ENCODE peak calls at places on chromosomes 12 and 14, in eight cellular contexts. B is T-helper 9 cell; J is LHCN-M2; A is activated CD4-positive, alpha-beta T cell treated with anti-CD3 and anti-CD28 coated beads, Interleukin-2, amount 50 U/mL, for 24 hours; I is activated effector memory CD4-positive, alpha-beta T cell treated with Interleukin-2 at 50 U/mL for 16 hours; G is right cardiac atrium; L is nephron progenitor cell; H is NCI-H1417. S is an unnamed sample.

GRCh38 chr12:104164635-104165034 is 26.6 kb upstream of the NFYB start:
- DNase-seq in B (no peak), J (no peak), A (no peak), I (no peak), G (peak; percentile 68), L (no peak), H (no peak), S (no peak)

GRCh38 chr14:21498540-21499526 is 12.3 kb downstream of the METTL3 start:
- DNase-seq in B (no peak), J (peak; percentile 55), A (no peak), I (no peak), G (no peak), L (peak; percentile 16), H (peak; percentile 48), S (no peak)

GRCh38 chr12:57216931-57217871 is 607 bp downstream of the NXPH4 start:
- DNase-seq in B (peak; percentile 23), J (no peak), A (no peak), I (no peak), G (no peak), L (no peak), H (peak; percentile 64), S (peak; percentile 69)

GRCh38 chr12:57213068-57213715 is 3.4 kb upstream of the NXPH4 start:
- DNase-seq in B (peak; percentile 83), J (peak; percentile 82), A (peak; percentile 76), I (peak; percentile 69), G (peak; percentile 95), L (peak; percentile 91), H (peak; percentile 81), S (peak; percentile 84)

GRCh38 chr12:6384499-6385436 is 806 bp downstream of the LTBR start:
- DNase-seq in B (no peak), J (no peak), A (no peak), I (no peak), G (peak; percentile 69), L (no peak), H (no peak), S (no peak)

GRCh38 chr14:59422069-59422881 is 42.9 kb downstream of the GPR135 start:
- DNase-seq in B (no peak), J (peak; percentile 87), A (no peak), I (no peak), G (no peak), L (no peak), H (no peak), S (no peak)

GRCh38 chr12:126069549-126070165 is 1004.4 kb downstream of the AACS start:
- DNase-seq in B (peak; percentile 15), J (peak; percentile 75), A (no peak), I (no peak), G (no peak), L (peak; percentile 66), H (peak; percentile 26), S (peak; percentile 11)

GRCh38 chr12:3242199-3242863 is 165.2 kb downstream of the TSPAN9 start:
- DNase-seq in B (no peak), J (peak; percentile 10), A (no peak), I (no peak), G (peak; percentile 78), L (no peak), H (peak; percentile 43), S (no peak)

GRCh38 chr14:61140872-61141271 is 140.3 kb downstream of the TMEM30B start:
- DNase-seq in B (no peak), J (peak; percentile 84), A (no peak), I (no peak), G (no peak), L (no peak), H (no peak), S (no peak)

GRCh38 chr12:108717243-108717642 is 14.1 kb downstream of the CORO1C start:
- DNase-seq in B (no peak), J (no peak), A (no peak), I (no peak), G (no peak), L (no peak), H (no peak), S (no peak)

GRCh38 chr14:59576332-59577294 is at the start of gene CCDC175:
- DNase-seq in B (peak; percentile 78), J (peak; percentile 63), A (peak; percentile 44), I (peak; percentile 58), G (peak; percentile 97), L (peak; percentile 97), H (no peak), S (peak; percentile 50)

GRCh38 chr14:22262881-22263280 is 326.1 kb downstream of the DAD1 start:
- DNase-seq in B (no peak), J (no peak), A (no peak), I (no peak), G (no peak), L (no peak), H (no peak), S (no peak)

GRCh38 chr12:21893924-21894323 is 47.3 kb downstream of the ABCC9 start:
- DNase-seq in B (no peak), J (no peak), A (no peak), I (no peak), G (no peak), L (no peak), H (no peak), S (no peak)

GRCh38 chr12:11756022-11756421 is 106.5 kb downstream of the ETV6 start:
- DNase-seq in B (no peak), J (no peak), A (no peak), I (no peak), G (peak; percentile 46), L (no peak), H (no peak), S (no peak)

GRCh38 chr12:14979468-14979867 is 6.6 kb downstream of the PDE6H start:
- DNase-seq in B (no peak), J (no peak), A (no peak), I (no peak), G (no peak), L (no peak), H (no peak), S (no peak)

GRCh38 chr14:38342803-38343202 is 86.9 kb upstream of the CLEC14A start:
- DNase-seq in B (no peak), J (peak; percentile 95), A (no peak), I (no peak), G (no peak), L (no peak), H (no peak), S (no peak)

GRCh38 chr12:33357181-33357580 is 82.4 kb downstream of the SYT10 start:
- DNase-seq in B (no peak), J (no peak), A (no peak), I (no peak), G (no peak), L (no peak), H (no peak), S (no peak)

GRCh38 chr12:75660107-75660530 is 148.7 kb upstream of the KRR1 start:
- DNase-seq in B (no peak), J (peak; percentile 84), A (no peak), I (no peak), G (no peak), L (no peak), H (no peak), S (no peak)

GRCh38 chr12:6917491-6918231 is 3.3 kb downstream of the ENO2 start:
- DNase-seq in B (no peak), J (peak; percentile 49), A (no peak), I (no peak), G (no peak), L (no peak), H (no peak), S (no peak)

GRCh38 chr12:121391619-121392324 is 8.1 kb upstream of the RNF34 start:
- DNase-seq in B (no peak), J (peak; percentile 19), A (no peak), I (no peak), G (peak; percentile 63), L (no peak), H (no peak), S (no peak)

GRCh38 chr14:23147676-23148075 is 28.6 kb upstream of the CEBPE start:
- DNase-seq in B (no peak), J (peak; percentile 53), A (no peak), I (no peak), G (peak; percentile 66), L (no peak), H (no peak), S (no peak)

GRCh38 chr12:67649165-67650126 is 901 bp downstream of the DYRK2 start:
- DNase-seq in B (peak; percentile 35), J (peak; percentile 29), A (peak; percentile 18), I (peak; percentile 25), G (peak; percentile 76), L (peak; percentile 54), H (peak; percentile 76), S (peak; percentile 74)

GRCh38 chr12:132030367-132031038 is 80.8 kb downstream of the EP400 start:
- DNase-seq in B (no peak), J (peak; percentile 55), A (no peak), I (no peak), G (peak; percentile 77), L (no peak), H (no peak), S (no peak)

GRCh38 chr12:57452937-57453509 is 2.1 kb upstream of the INHBE start:
- DNase-seq in B (no peak), J (peak; percentile 65), A (no peak), I (no peak), G (peak; percentile 94), L (peak; percentile 90), H (peak; percentile 70), S (no peak)

GRCh38 chr12:121580959-121581680 is at the start of gene KDM2B:
- DNase-seq in B (no peak), J (peak; percentile 42), A (no peak), I (peak; percentile 3), G (peak; percentile 49), L (peak; percentile 25), H (no peak), S (no peak)

GRCh38 chr14:100302616-100303015 is 3.6 kb downstream of the SLC25A29 start:
- DNase-seq in B (no peak), J (no peak), A (no peak), I (no peak), G (peak; percentile 66), L (no peak), H (no peak), S (no peak)

GRCh38 chr12:15522574-15523187 is 200.4 kb downstream of the PTPRO start:
- DNase-seq in B (no peak), J (peak; percentile 63), A (no peak), I (no peak), G (no peak), L (no peak), H (peak; percentile 47), S (no peak)